ENCODE peak calls at places on chromosomes 2 and 18, in five cellular contexts. A is heart left ventricle, R is cardiac fibroblast, P is transverse colon, K is GM23338. N is an unnamed sample.

GRCh38 chr2:224220581-224221255 is 181.2 kb downstream of the FAM124B start:
- DNase-seq in A (no peak), R (peak; percentile 74), P (no peak), K (no peak), N (no peak)

GRCh38 chr2:235727891-235728380 is 234.1 kb downstream of the AGAP1 start:
- DNase-seq in A (no peak), R (no peak), P (no peak), K (no peak), N (no peak)

GRCh38 chr2:6556755-6557154 is 309.0 kb downstream of the CMPK2 start:
- DNase-seq in A (no peak), R (peak; percentile 4), P (no peak), K (no peak), N (peak; percentile 57)

GRCh38 chr2:168192839-168193616 is 54.4 kb downstream of the STK39 start:
- DNase-seq in A (no peak), R (no peak), P (no peak), K (peak; percentile 39), N (peak; percentile 46)

GRCh38 chr2:231425811-231426703 is 30.5 kb downstream of the B3GNT7 start:
- DNase-seq in A (no peak), R (no peak), P (no peak), K (peak; percentile 25), N (no peak)

GRCh38 chr2:88452980-88453582 is 588 bp upstream of the FOXI3 start:
- DNase-seq in A (no peak), R (peak; percentile 25), P (no peak), K (peak; percentile 58), N (no peak)

GRCh38 chr2:210663574-210663973 is 107.2 kb downstream of the CPS1 start:
- DNase-seq in A (no peak), R (peak; percentile 55), P (no peak), K (peak; percentile 73), N (peak; percentile 21)

GRCh38 chr2:32136097-32136496 is 29.6 kb upstream of the SLC30A6 start:
- DNase-seq in A (no peak), R (peak; percentile 10), P (no peak), K (no peak), N (no peak)

GRCh38 chr18:22667616-22668422 is 250.1 kb upstream of the CTAGE1 start:
- DNase-seq in A (no peak), R (peak; percentile 95), P (no peak), K (no peak), N (peak; percentile 58)

GRCh38 chr2:54763636-54764291 is 40.3 kb downstream of the EML6 start:
- DNase-seq in A (no peak), R (no peak), P (no peak), K (peak; percentile 65), N (peak; percentile 14)

GRCh38 chr2:230898661-230899091 is 26.4 kb downstream of the GPR55 start:
- DNase-seq in A (no peak), R (no peak), P (peak; percentile 5), K (no peak), N (no peak)

GRCh38 chr2:165863816-165864221 is 69.8 kb upstream of the GALNT3 start:
- DNase-seq in A (no peak), R (no peak), P (no peak), K (peak; percentile 34), N (no peak)

GRCh38 chr2:28068098-28068497 is 177.6 kb downstream of the BABAM2 start:
- DNase-seq in A (no peak), R (peak; percentile 26), P (no peak), K (no peak), N (no peak)

GRCh38 chr2:29459445-29460179 is 344.4 kb downstream of the CLIP4 start:
- DNase-seq in A (no peak), R (peak; percentile 84), P (no peak), K (no peak), N (no peak)

GRCh38 chr2:152335016-152335850 is at the start of gene FMNL2:
- DNase-seq in A (peak; percentile 86), R (peak; percentile 75), P (peak; percentile 88), K (peak; percentile 95), N (peak; percentile 89)

GRCh38 chr2:185862657-185863398 is 124.2 kb downstream of the FSIP2 start:
- DNase-seq in A (no peak), R (no peak), P (no peak), K (no peak), N (no peak)

GRCh38 chr2:44290271-44290670 is 15.0 kb downstream of the SLC3A1 start:
- DNase-seq in A (no peak), R (peak; percentile 57), P (no peak), K (peak; percentile 18), N (no peak)

GRCh38 chr2:3745901-3746300 is 42.5 kb downstream of the DCDC2C start:
- DNase-seq in A (no peak), R (no peak), P (no peak), K (no peak), N (no peak)

GRCh38 chr2:16393483-16394071 is 272.1 kb downstream of the CYRIA start:
- DNase-seq in A (no peak), R (no peak), P (no peak), K (no peak), N (no peak)

GRCh38 chr2:39732492-39732891 is 46.6 kb downstream of the THUMPD2 start:
- DNase-seq in A (no peak), R (peak; percentile 3), P (no peak), K (no peak), N (no peak)

GRCh38 chr2:212766921-212767320 is 228.3 kb upstream of the ERBB4 start:
- DNase-seq in A (no peak), R (no peak), P (no peak), K (no peak), N (no peak)

GRCh38 chr2:9753665-9754531 is 89.4 kb upstream of the TAF1B start:
- DNase-seq in A (no peak), R (no peak), P (peak; percentile 76), K (no peak), N (peak; percentile 52)

GRCh38 chr2:53515435-53516332 is 251.9 kb upstream of the CHAC2 start:
- DNase-seq in A (no peak), R (peak; percentile 49), P (no peak), K (peak; percentile 52), N (peak; percentile 6)

GRCh38 chr2:199485732-199486335 is 28.1 kb upstream of the SATB2 start:
- DNase-seq in A (peak; percentile 33), R (peak; percentile 70), P (peak; percentile 82), K (peak; percentile 87), N (peak; percentile 87)

GRCh38 chr2:33136056-33136455 is 189.3 kb downstream of the LTBP1 start:
- DNase-seq in A (no peak), R (peak; percentile 63), P (no peak), K (no peak), N (no peak)

GRCh38 chr2:133266075-133266925 is 302.0 kb downstream of the NCKAP5 start:
- DNase-seq in A (no peak), R (peak; percentile 48), P (no peak), K (peak; percentile 86), N (peak; percentile 15)

GRCh38 chr2:71452565-71452964 is 796 bp upstream of the DYSF start:
- DNase-seq in A (peak; percentile 55), R (peak; percentile 74), P (no peak), K (peak; percentile 62), N (peak; percentile 43)

GRCh38 chr2:187581125-187581896 is 27.1 kb upstream of the TFPI start:
- DNase-seq in A (no peak), R (peak; percentile 75), P (no peak), K (peak; percentile 83), N (peak; percentile 58)

GRCh38 chr2:120398961-120399888 is 53.3 kb downstream of the INHBB start:
- DNase-seq in A (peak; percentile 12), R (no peak), P (peak; percentile 1), K (no peak), N (peak; percentile 77)

GRCh38 chr2:217970206-217970605 is 32.6 kb downstream of the TNS1 start:
- DNase-seq in A (no peak), R (peak; percentile 58), P (no peak), K (no peak), N (no peak)

GRCh38 chr2:209473930-209474419 is 50.1 kb downstream of the MAP2 start:
- DNase-seq in A (no peak), R (peak; percentile 98), P (no peak), K (no peak), N (peak; percentile 46)

GRCh38 chr2:238256594-238257104 is 16.8 kb upstream of the HES6 start:
- DNase-seq in A (peak; percentile 61), R (peak; percentile 85), P (peak; percentile 90), K (peak; percentile 98), N (peak; percentile 93)

GRCh38 chr2:238260879-238261278 is 21.0 kb upstream of the HES6 start:
- DNase-seq in A (no peak), R (no peak), P (no peak), K (no peak), N (no peak)

GRCh38 chr2:238261718-238262375 is 22.0 kb upstream of the HES6 start:
- DNase-seq in A (no peak), R (no peak), P (no peak), K (no peak), N (no peak)

GRCh38 chr2:238257786-238258700 is 18.2 kb upstream of the HES6 start:
- DNase-seq in A (no peak), R (no peak), P (no peak), K (no peak), N (no peak)

GRCh38 chr2:238259085-238260020 is 19.5 kb upstream of the HES6 start:
- DNase-seq in A (no peak), R (no peak), P (no peak), K (no peak), N (peak; percentile 29)
- TF ChIP-seq CTCF in A (no peak), R (peak; percentile 22), P (no peak), K (peak; percentile 16), N (no peak)

DNA sequence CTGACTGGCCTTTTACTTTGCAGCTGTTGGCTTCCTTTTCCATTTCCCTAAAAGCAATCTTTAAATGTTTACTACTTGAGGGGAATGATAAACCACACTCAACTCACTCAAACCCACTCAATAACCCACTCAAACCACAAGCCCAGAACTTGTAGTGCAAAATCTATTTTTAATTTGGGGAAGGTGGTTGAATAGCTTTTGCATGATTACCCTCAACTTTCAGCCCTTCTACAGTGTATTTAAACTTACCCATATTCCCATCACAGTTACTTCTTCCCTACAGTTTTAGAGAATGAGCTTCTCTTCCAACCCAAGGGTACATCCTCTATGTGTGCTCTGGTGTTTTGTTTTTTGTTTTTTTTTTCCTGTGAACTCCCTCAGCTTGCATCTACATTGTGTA is 636.1 kb downstream of the TDRD15 start:
- DNase-seq in A (no peak), R (no peak), P (no peak), K (no peak), N (no peak)
- TF ChIP-seq CTCF in A (no peak), R (no peak), P (no peak), K (no peak), N (no peak)

DNA sequence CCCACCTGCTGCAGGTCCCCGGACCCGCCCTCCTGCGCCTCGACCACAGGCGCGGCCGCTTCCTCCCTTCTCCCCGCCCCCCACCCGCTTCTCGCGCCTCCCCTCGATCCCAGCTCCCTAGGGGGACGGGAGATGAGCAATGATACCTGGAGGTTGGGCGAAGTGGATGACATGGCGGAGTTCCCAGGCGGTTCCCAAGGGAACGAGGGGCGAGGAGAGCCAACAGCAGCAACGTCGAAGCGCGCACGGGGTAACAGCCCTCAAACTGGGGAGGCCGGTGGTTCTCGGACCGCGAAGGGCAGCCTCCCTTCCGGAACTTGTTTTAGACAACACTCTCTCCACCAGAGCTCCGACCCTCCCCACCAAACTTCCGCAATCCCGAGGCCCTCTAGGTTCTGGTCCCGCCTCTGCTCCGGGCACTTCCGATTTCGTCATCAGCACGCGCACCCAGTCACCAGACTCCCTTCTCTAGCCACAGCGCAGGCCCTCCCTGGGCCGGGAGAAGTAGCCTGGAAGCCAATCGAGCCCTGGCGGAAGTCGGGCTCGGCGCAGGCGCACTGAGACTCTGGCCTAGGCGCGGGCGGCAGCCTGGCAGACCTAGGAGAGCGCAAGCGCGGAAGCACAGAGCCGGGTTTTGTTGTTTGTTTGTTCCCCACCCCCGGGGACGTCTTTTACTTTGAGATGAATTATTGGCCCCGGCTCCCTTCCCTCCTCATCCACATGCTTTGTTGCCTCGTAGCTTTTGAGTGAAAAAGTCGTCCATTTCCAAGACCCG is at the start of gene VPS4B:
- DNase-seq in A (peak; percentile 100), R (peak; percentile 100), P (peak; percentile 99), K (peak; percentile 99), N (peak; percentile 99)
- TF ChIP-seq CTCF in A (no peak), R (no peak), P (no peak), K (no peak), N (no peak)

GRCh38 chr2:150425121-150425559 is 62.3 kb downstream of the RND3 start:
- DNase-seq in A (peak; percentile 40), R (peak; percentile 24), P (no peak), K (peak; percentile 69), N (no peak)
- TF ChIP-seq CTCF in A (peak; percentile 10), R (peak; percentile 41), P (peak; percentile 11), K (peak; percentile 63), N (no peak)

N was measured in Calu3.